ENCODE peak calls at places on chromosomes 11 and 22, in five cellular contexts. One of them, this sample, is unnamed.

GRCh38 chr11:125091247-125091876 is 20.1 kb downstream of the TMEM218 start:
- DNase-seq in CD4-positive, alpha-beta memory T cell: no peak
- DNase-seq in H7: peak; percentile 91
- DNase-seq in Kasumi-1: peak; percentile 67
- DNase-seq in activated CD8-positive, alpha-beta memory T cell treated with anti-CD3 and anti-CD28 coated beads for 4 hours: no peak
- DNase-seq in this sample: no peak

GRCh38 chr11:68149417-68149816 is 28.2 kb upstream of the CHKA start:
- DNase-seq in H7: no peak
- DNase-seq in activated CD8-positive, alpha-beta memory T cell treated with anti-CD3 and anti-CD28 coated beads for 4 hours: no peak
- DNase-seq in CD4-positive, alpha-beta memory T cell: no peak
- DNase-seq in Kasumi-1: no peak
- DNase-seq in this sample: no peak

GRCh38 chr11:70462818-70463477 is 64.6 kb downstream of the CTTN start:
- DNase-seq in activated CD8-positive, alpha-beta memory T cell treated with anti-CD3 and anti-CD28 coated beads for 4 hours: no peak
- DNase-seq in CD4-positive, alpha-beta memory T cell: no peak
- DNase-seq in Kasumi-1: no peak
- DNase-seq in H7: peak; percentile 81
- DNase-seq in this sample: no peak

GRCh38 chr11:12163181-12163841 is 52.9 kb downstream of the MICAL2 start:
- DNase-seq in CD4-positive, alpha-beta memory T cell: no peak
- DNase-seq in activated CD8-positive, alpha-beta memory T cell treated with anti-CD3 and anti-CD28 coated beads for 4 hours: no peak
- DNase-seq in H7: no peak
- DNase-seq in Kasumi-1: no peak
- DNase-seq in this sample: no peak

GRCh38 chr11:34149786-34150185 is 44.4 kb downstream of the NAT10 start:
- DNase-seq in CD4-positive, alpha-beta memory T cell: no peak
- DNase-seq in H7: peak; percentile 91
- DNase-seq in Kasumi-1: no peak
- DNase-seq in activated CD8-positive, alpha-beta memory T cell treated with anti-CD3 and anti-CD28 coated beads for 4 hours: no peak
- DNase-seq in this sample: no peak

GRCh38 chr11:18368236-18368635 is 26.1 kb upstream of the LDHA start:
- DNase-seq in activated CD8-positive, alpha-beta memory T cell treated with anti-CD3 and anti-CD28 coated beads for 4 hours: no peak
- DNase-seq in H7: no peak
- DNase-seq in CD4-positive, alpha-beta memory T cell: no peak
- DNase-seq in Kasumi-1: peak; percentile 22
- DNase-seq in this sample: no peak

GRCh38 chr11:130478204-130478701 is 29.8 kb downstream of the ADAMTS15 start:
- DNase-seq in Kasumi-1: no peak
- DNase-seq in activated CD8-positive, alpha-beta memory T cell treated with anti-CD3 and anti-CD28 coated beads for 4 hours: no peak
- DNase-seq in H7: peak; percentile 52
- DNase-seq in CD4-positive, alpha-beta memory T cell: no peak
- DNase-seq in this sample: no peak

GRCh38 chr22:37235897-37236607 is 8.0 kb downstream of the RAC2 start:
- DNase-seq in Kasumi-1: no peak
- DNase-seq in activated CD8-positive, alpha-beta memory T cell treated with anti-CD3 and anti-CD28 coated beads for 4 hours: no peak
- DNase-seq in H7: no peak
- DNase-seq in CD4-positive, alpha-beta memory T cell: no peak
- DNase-seq in this sample: no peak

GRCh38 chr22:17120281-17120680 is 879 bp downstream of the TMEM121B start:
- DNase-seq in CD4-positive, alpha-beta memory T cell: peak; percentile 62
- DNase-seq in activated CD8-positive, alpha-beta memory T cell treated with anti-CD3 and anti-CD28 coated beads for 4 hours: no peak
- DNase-seq in Kasumi-1: peak; percentile 11
- DNase-seq in H7: peak; percentile 95
- DNase-seq in this sample: peak; percentile 38

GRCh38 chr11:66267039-66267378 is 1.4 kb upstream of the RAB1B start:
- DNase-seq in H7: no peak
- DNase-seq in Kasumi-1: no peak
- DNase-seq in CD4-positive, alpha-beta memory T cell: no peak
- DNase-seq in activated CD8-positive, alpha-beta memory T cell treated with anti-CD3 and anti-CD28 coated beads for 4 hours: no peak
- DNase-seq in this sample: no peak

GRCh38 chr11:77127969-77128691 is at the start of gene MYO7A:
- DNase-seq in activated CD8-positive, alpha-beta memory T cell treated with anti-CD3 and anti-CD28 coated beads for 4 hours: no peak
- DNase-seq in H7: peak; percentile 84
- DNase-seq in CD4-positive, alpha-beta memory T cell: no peak
- DNase-seq in Kasumi-1: no peak
- DNase-seq in this sample: no peak

GRCh38 chr11:1917523-1918435 is 1.7 kb upstream of the TNNT3 start:
- DNase-seq in Kasumi-1: no peak
- DNase-seq in CD4-positive, alpha-beta memory T cell: peak; percentile 11
- DNase-seq in H7: peak; percentile 95
- DNase-seq in activated CD8-positive, alpha-beta memory T cell treated with anti-CD3 and anti-CD28 coated beads for 4 hours: no peak
- DNase-seq in this sample: no peak

GRCh38 chr11:84721561-84721961 is 905.6 kb downstream of the DLG2 start:
- DNase-seq in Kasumi-1: no peak
- DNase-seq in H7: no peak
- DNase-seq in CD4-positive, alpha-beta memory T cell: no peak
- DNase-seq in activated CD8-positive, alpha-beta memory T cell treated with anti-CD3 and anti-CD28 coated beads for 4 hours: no peak
- DNase-seq in this sample: no peak

GRCh38 chr11:121881806-121882205 is 234.2 kb downstream of the BLID start:
- DNase-seq in CD4-positive, alpha-beta memory T cell: no peak
- DNase-seq in activated CD8-positive, alpha-beta memory T cell treated with anti-CD3 and anti-CD28 coated beads for 4 hours: no peak
- DNase-seq in H7: no peak
- DNase-seq in Kasumi-1: no peak
- DNase-seq in this sample: no peak

GRCh38 chr22:42764895-42765363 is 44.3 kb upstream of the A4GALT start:
- DNase-seq in Kasumi-1: no peak
- DNase-seq in CD4-positive, alpha-beta memory T cell: no peak
- DNase-seq in activated CD8-positive, alpha-beta memory T cell treated with anti-CD3 and anti-CD28 coated beads for 4 hours: no peak
- DNase-seq in H7: peak; percentile 46
- DNase-seq in this sample: no peak

GRCh38 chr11:72576196-72576595 is 98.0 kb downstream of the PDE2A start:
- DNase-seq in CD4-positive, alpha-beta memory T cell: no peak
- DNase-seq in Kasumi-1: no peak
- DNase-seq in activated CD8-positive, alpha-beta memory T cell treated with anti-CD3 and anti-CD28 coated beads for 4 hours: no peak
- DNase-seq in H7: peak; percentile 30
- DNase-seq in this sample: no peak

GRCh38 chr22:38760477-38761201 is 4.8 kb upstream of the SUN2 start:
- DNase-seq in Kasumi-1: no peak
- DNase-seq in CD4-positive, alpha-beta memory T cell: no peak
- DNase-seq in activated CD8-positive, alpha-beta memory T cell treated with anti-CD3 and anti-CD28 coated beads for 4 hours: no peak
- DNase-seq in H7: no peak
- DNase-seq in this sample: no peak

This sample was measured in naive B cell.